ENCODE peak calls at places on chromosome 13, in four cellular contexts. L is fibroblast of mammary gland, X is AG09309, I is IMR-90. W is an unnamed sample.

GRCh38 chr13:112940236-112940635 is 28.8 kb upstream of the MCF2L start:
- DNase-seq in L (no peak), X (no peak), I (no peak), W (no peak)

GRCh38 chr13:24868874-24869273 is 104.9 kb downstream of the RNF17 start:
- DNase-seq in L (no peak), X (no peak), I (no peak), W (no peak)

GRCh38 chr13:33026489-33027152 is 10.4 kb downstream of the KL start:
- DNase-seq in L (no peak), X (no peak), I (no peak), W (no peak)

GRCh38 chr13:34833562-34834182 is 108.4 kb upstream of the NBEA start:
- DNase-seq in L (no peak), X (no peak), I (peak; percentile 2), W (peak; percentile 18)

GRCh38 chr13:100662470-100663211 is 12.0 kb downstream of the TMTC4 start:
- DNase-seq in L (no peak), X (no peak), I (no peak), W (no peak)

GRCh38 chr13:113934576-113934975 is 39.3 kb downstream of the C13orf46 start:
- DNase-seq in L (no peak), X (no peak), I (no peak), W (no peak)

GRCh38 chr13:85386424-85386823 is 412.8 kb downstream of the SLITRK6 start:
- DNase-seq in L (no peak), X (no peak), I (no peak), W (no peak)

GRCh38 chr13:73672492-73672891 is 461.7 kb downstream of the KLF12 start:
- DNase-seq in L (no peak), X (no peak), I (no peak), W (peak; percentile 34)

GRCh38 chr13:80337706-80338105 is 3.2 kb downstream of the SPRY2 start:
- DNase-seq in L (peak; percentile 52), X (no peak), I (no peak), W (peak; percentile 27)

GRCh38 chr13:34124912-34125311 is 307.0 kb downstream of the RFC3 start:
- DNase-seq in L (no peak), X (no peak), I (no peak), W (no peak)

GRCh38 chr13:33205804-33206221 is 79.7 kb downstream of the STARD13 start:
- DNase-seq in L (peak; percentile 74), X (no peak), I (peak; percentile 62), W (no peak)

GRCh38 chr13:107305178-107305577 is 737.2 kb upstream of the ARGLU1 start:
- DNase-seq in L (no peak), X (no peak), I (no peak), W (no peak)

GRCh38 chr13:73081256-73081915 is 22.6 kb downstream of the KLF5 start:
- DNase-seq in L (no peak), X (no peak), I (no peak), W (no peak)

GRCh38 chr13:41562083-41562482 is 104.7 kb downstream of the RGCC start:
- DNase-seq in L (peak; percentile 87), X (peak; percentile 38), I (peak; percentile 92), W (peak; percentile 93)

GRCh38 chr13:45040626-45041025 is 51.3 kb downstream of the GPALPP1 start:
- DNase-seq in L (peak; percentile 25), X (no peak), I (no peak), W (peak; percentile 16)

GRCh38 chr13:49319555-49320350 is 72.0 kb downstream of the CDADC1 start:
- DNase-seq in L (no peak), X (peak; percentile 45), I (peak; percentile 74), W (peak; percentile 27)

GRCh38 chr13:85558118-85558517 is 241.1 kb downstream of the SLITRK6 start:
- DNase-seq in L (no peak), X (no peak), I (no peak), W (no peak)

GRCh38 chr13:40982772-40983171 is 36.3 kb downstream of the ELF1 start:
- DNase-seq in L (peak; percentile 51), X (no peak), I (peak; percentile 52), W (peak; percentile 68)

GRCh38 chr13:100563779-100564178 is 24.8 kb downstream of the GGACT start:
- DNase-seq in L (no peak), X (no peak), I (no peak), W (no peak)

GRCh38 chr13:66407159-66407558 is 823.0 kb downstream of the PCDH9 start:
- DNase-seq in L (no peak), X (no peak), I (no peak), W (no peak)

GRCh38 chr13:60976367-60976766 is 439.3 kb downstream of the PCDH20 start:
- DNase-seq in L (no peak), X (no peak), I (no peak), W (no peak)

GRCh38 chr13:99565478-99566124 is 64.3 kb downstream of the TM9SF2 start:
- DNase-seq in L (no peak), X (no peak), I (peak; percentile 29), W (no peak)

GRCh38 chr13:30968734-30969335 is 36.4 kb downstream of the TEX26 start:
- DNase-seq in L (peak; percentile 37), X (peak; percentile 32), I (peak; percentile 55), W (peak; percentile 79)

GRCh38 chr13:112001571-112001970 is 65.4 kb upstream of the SOX1 start:
- DNase-seq in L (no peak), X (no peak), I (no peak), W (no peak)

GRCh38 chr13:49516467-49516866 is 20.7 kb downstream of the PHF11 start:
- DNase-seq in L (no peak), X (no peak), I (no peak), W (no peak)

GRCh38 chr13:108031859-108032258 is 183.5 kb downstream of the LIG4 start:
- DNase-seq in L (no peak), X (no peak), I (no peak), W (no peak)

GRCh38 chr13:103287659-103288058 is 221.4 kb upstream of the SLC10A2 start:
- DNase-seq in L (no peak), X (no peak), I (no peak), W (peak; percentile 84)

GRCh38 chr13:106521101-106521799 is 14.2 kb downstream of the EFNB2 start:
- DNase-seq in L (no peak), X (no peak), I (no peak), W (no peak)

GRCh38 chr13:97188207-97188606 is 33.9 kb upstream of the MBNL2 start:
- DNase-seq in L (no peak), X (no peak), I (no peak), W (no peak)

GRCh38 chr13:73429691-73430090 is 370.9 kb downstream of the KLF5 start:
- DNase-seq in L (peak; percentile 28), X (no peak), I (peak; percentile 33), W (peak; percentile 81)

GRCh38 chr13:114282143-114282685 is 813 bp downstream of the UPF3A start:
- DNase-seq in L (peak; percentile 61), X (no peak), I (peak; percentile 65), W (no peak)

GRCh38 chr13:60329221-60329983 is 67.6 kb upstream of the TDRD3 start:
- DNase-seq in L (peak; percentile 25), X (no peak), I (peak; percentile 16), W (peak; percentile 14)

GRCh38 chr13:45882626-45883025 is 31.1 kb upstream of the SIAH3 start:
- DNase-seq in L (no peak), X (no peak), I (no peak), W (no peak)

GRCh38 chr13:20188649-20189553 is 3.8 kb downstream of the GJB2 start:
- DNase-seq in L (no peak), X (no peak), I (no peak), W (no peak)
- TF ChIP-seq CTCF in L (no peak), X (no peak), I (peak; percentile 15), W (no peak)

GRCh38 chr13:91372813-91373420 is 25.4 kb downstream of the MIR17HG start:
- DNase-seq in L (no peak), X (no peak), I (no peak), W (no peak)

GRCh38 chr13:91369432-91369831 is 21.9 kb downstream of the MIR17HG start:
- DNase-seq in L (peak; percentile 49), X (no peak), I (peak; percentile 28), W (peak; percentile 60)

DNA sequence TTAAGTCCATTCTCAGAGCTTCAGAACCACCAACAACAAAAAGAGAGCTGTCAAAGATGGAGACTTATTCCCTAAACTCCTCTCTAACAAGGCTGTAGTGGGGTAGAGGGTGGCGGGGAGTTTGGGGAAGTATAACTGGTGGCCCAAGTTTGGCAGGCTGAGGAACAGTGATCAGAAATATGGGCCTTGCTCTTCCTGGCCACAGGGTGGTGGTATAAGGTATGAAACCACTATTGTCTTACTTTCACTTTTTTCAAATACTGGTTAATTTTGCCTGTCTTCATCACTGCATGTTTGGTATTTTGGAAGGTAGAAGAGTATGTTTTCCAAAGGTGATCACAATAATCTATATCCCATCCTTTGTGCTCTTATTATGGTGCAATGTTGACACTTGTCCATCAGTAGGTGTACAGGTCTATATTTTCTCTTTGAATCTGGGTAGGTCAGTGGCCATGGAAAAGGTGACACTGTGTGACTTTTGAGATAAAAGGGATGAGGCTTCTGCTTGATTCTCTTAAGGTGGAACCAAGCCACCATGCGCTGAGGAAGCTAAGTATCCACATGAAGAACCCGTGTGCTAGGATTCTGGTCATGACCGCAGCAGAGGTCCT is 23.2 kb upstream of the GPC5 start:
- DNase-seq in L (peak; percentile 20), X (no peak), I (peak; percentile 8), W (no peak)
- TF ChIP-seq CTCF in L (peak; percentile 56), X (peak; percentile 47), I (peak; percentile 49), W (peak; percentile 60)

GRCh38 chr13:67642638-67643037 is 412.5 kb upstream of the PCDH9 start:
- DNase-seq in L (no peak), X (no peak), I (no peak), W (no peak)

DNA sequence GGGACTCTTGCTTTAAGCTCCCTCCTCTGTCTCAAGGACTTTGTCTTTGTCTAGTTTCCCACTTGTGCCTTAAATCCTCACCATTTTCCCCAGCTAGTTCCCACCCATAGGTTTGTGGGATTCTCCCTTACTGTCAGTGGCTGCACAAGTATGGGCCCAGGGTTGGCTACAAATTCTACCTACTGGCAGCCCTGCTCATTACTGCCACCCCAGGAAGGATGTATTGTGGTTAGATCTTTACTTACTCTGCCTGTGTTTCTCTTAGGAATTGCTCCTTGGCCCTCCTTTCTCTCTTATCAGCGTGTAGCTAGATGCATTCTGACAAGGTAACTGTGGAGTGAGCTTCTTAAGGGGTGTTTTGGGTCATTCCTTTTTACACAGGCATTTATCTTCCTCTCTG is 413.5 kb upstream of the PCDH9 start:
- DNase-seq in L (no peak), X (no peak), I (no peak), W (no peak)
- TF ChIP-seq CTCF in L (no peak), X (no peak), I (no peak), W (no peak)

GRCh38 chr13:29254971-29255370 is 340.5 kb downstream of the SLC7A1 start:
- DNase-seq in L (no peak), X (no peak), I (no peak), W (no peak)

GRCh38 chr13:29260684-29261083 is 334.8 kb downstream of the SLC7A1 start:
- DNase-seq in L (no peak), X (no peak), I (no peak), W (no peak)

DNA sequence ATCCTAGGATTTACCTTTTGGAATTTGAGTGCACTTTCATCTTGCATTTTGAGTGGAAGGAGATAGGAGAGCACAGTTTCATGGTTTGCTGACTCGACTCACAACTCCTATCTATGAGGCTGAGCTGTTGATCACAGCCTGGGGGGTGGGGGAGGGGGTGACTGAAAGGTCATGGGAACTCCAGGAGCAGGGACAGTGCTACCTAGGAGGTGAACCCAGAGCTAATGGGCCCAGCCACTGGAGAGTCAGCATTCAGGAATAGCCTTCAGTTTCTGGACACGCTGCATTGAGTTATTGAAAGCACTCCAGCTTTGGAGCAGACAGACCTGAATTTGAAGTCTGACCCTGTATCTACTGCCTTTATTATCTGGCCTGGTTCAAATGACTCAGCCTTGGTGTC is 339.9 kb downstream of the SLC7A1 start:
- DNase-seq in L (no peak), X (no peak), I (no peak), W (no peak)
- TF ChIP-seq CTCF in L (no peak), X (no peak), I (no peak), W (no peak)